ENCODE peak calls at places on chromosomes 2 and 18, in six cellular contexts. P is NCI-H2081, F is HS-5, B is T-helper 22 cell, A is AG08395, I is T-helper 9 cell. H is an unnamed sample.

GRCh38 chr2:17901246-17901645 is 22.8 kb downstream of the KCNS3 start:
- DNase-seq in P (peak), F (no peak), B (no peak), A (no peak), I (no peak), H (no peak)

GRCh38 chr2:120847700-120848321 is 112.1 kb downstream of the GLI2 start:
- DNase-seq in P (peak), F (no peak), B (no peak), A (no peak), I (no peak), H (no peak)

GRCh38 chr2:71824436-71824835 is 323.2 kb downstream of the CYP26B1 start:
- DNase-seq in P (no peak), F (no peak), B (no peak), A (no peak), I (no peak), H (no peak)

GRCh38 chr18:12958478-12958877 is 10.7 kb downstream of the SEH1L start:
- DNase-seq in P (no peak), F (no peak), B (no peak), A (no peak), I (no peak), H (no peak)

GRCh38 chr2:211766689-211767088 is 771.9 kb downstream of the ERBB4 start:
- DNase-seq in P (peak), F (no peak), B (no peak), A (no peak), I (no peak), H (no peak)

GRCh38 chr2:88590998-88591613 is 36.2 kb downstream of the EIF2AK3 start:
- DNase-seq in P (peak), F (no peak), B (no peak), A (peak), I (peak), H (no peak)

GRCh38 chr2:43518182-43518581 is 77.7 kb downstream of the THADA start:
- DNase-seq in P (peak), F (no peak), B (no peak), A (peak), I (no peak), H (no peak)

GRCh38 chr2:235070063-235070706 is 118.4 kb downstream of the SH3BP4 start:
- DNase-seq in P (no peak), F (no peak), B (no peak), A (peak), I (no peak), H (peak)

GRCh38 chr2:70686577-70687460 is 81.2 kb downstream of the ADD2 start:
- DNase-seq in P (no peak), F (peak), B (no peak), A (peak), I (no peak), H (peak)

GRCh38 chr2:239879423-239880084 is 145.6 kb downstream of the NDUFA10 start:
- DNase-seq in P (no peak), F (no peak), B (no peak), A (no peak), I (no peak), H (no peak)

GRCh38 chr18:2147866-2148265 is 423.4 kb downstream of the METTL4 start:
- DNase-seq in P (peak), F (no peak), B (no peak), A (peak), I (no peak), H (peak)

GRCh38 chr2:108417254-108417653 is 31.8 kb upstream of the GCC2 start:
- DNase-seq in P (no peak), F (no peak), B (no peak), A (no peak), I (no peak), H (no peak)

GRCh38 chr2:99697811-99698568 is 208.2 kb upstream of the REV1 start:
- DNase-seq in P (no peak), F (peak), B (no peak), A (peak), I (no peak), H (peak)

GRCh38 chr18:6752200-6752873 is 22.8 kb downstream of the ARHGAP28 start:
- DNase-seq in P (no peak), F (no peak), B (no peak), A (peak), I (no peak), H (no peak)

GRCh38 chr2:65204461-65205230 is 23.0 kb upstream of the ACTR2 start:
- DNase-seq in P (no peak), F (no peak), B (peak), A (no peak), I (peak), H (no peak)

GRCh38 chr2:10513201-10513600 is 65.1 kb upstream of the ODC1 start:
- DNase-seq in P (no peak), F (no peak), B (no peak), A (no peak), I (no peak), H (no peak)

GRCh38 chr2:220356076-220356475 is 728.6 kb downstream of the SLC4A3 start:
- DNase-seq in P (no peak), F (no peak), B (no peak), A (no peak), I (no peak), H (no peak)

GRCh38 chr18:45119888-45120287 is 439.2 kb downstream of the SETBP1 start:
- DNase-seq in P (no peak), F (no peak), B (no peak), A (no peak), I (no peak), H (no peak)

GRCh38 chr2:67667054-67667908 is 270.1 kb downstream of the ETAA1 start:
- DNase-seq in P (no peak), F (no peak), B (no peak), A (no peak), I (no peak), H (no peak)

GRCh38 chr2:85184231-85184630 is 51.0 kb downstream of the TCF7L1 start:
- DNase-seq in P (no peak), F (no peak), B (no peak), A (no peak), I (no peak), H (no peak)

GRCh38 chr2:183477296-183477695 is 353.1 kb downstream of the NUP35 start:
- DNase-seq in P (no peak), F (no peak), B (no peak), A (no peak), I (no peak), H (no peak)

GRCh38 chr2:69755862-69756467 is 14.0 kb downstream of the ANXA4 start:
- DNase-seq in P (no peak), F (peak), B (no peak), A (peak), I (no peak), H (peak)

H was measured in H54.